ENCODE peak calls at places on chromosomes 7 and 10, in seven cellular contexts. P, E, T, F, L, J and I are unnamed samples. For H3K9me3, the result is how much of the 10 kb centered on the place peaks cover.

GRCh38 chr10:117501460-117502035 is 41.0 kb upstream of the EMX2 start:
- DNase-seq in L (no peak), E (no peak), T (peak), F (no peak), J (no peak), P (peak), I (no peak)

GRCh38 chr10:114405011-114405350 is 679 bp upstream of the AFAP1L2 start:
- DNase-seq in L (no peak), J (no peak), F (peak), P (no peak), E (no peak), T (no peak), I (no peak)

GRCh38 chr7:3787717-3788311 is 486.8 kb downstream of the SDK1 start:
- DNase-seq in P (no peak), J (no peak), F (no peak), T (no peak), L (no peak), E (no peak), I (no peak)

GRCh38 chr7:32858648-32859047 is 32.9 kb downstream of the KBTBD2 start:
- DNase-seq in J (no peak), F (no peak), P (no peak), E (no peak), T (no peak), L (no peak), I (no peak)

GRCh38 chr7:68977709-68978108 is 620.6 kb upstream of the AUTS2 start:
- DNase-seq in T (no peak), P (no peak), E (no peak), L (no peak), F (no peak), J (no peak), I (no peak)

GRCh38 chr10:26407406-26407969 is 30.7 kb upstream of the APBB1IP start:
- DNase-seq in E (no peak), F (no peak), P (no peak), T (no peak), J (no peak), L (no peak), I (no peak)

GRCh38 chr7:132557489-132558044 is 18.7 kb downstream of the PLXNA4 start:
- DNase-seq in F (no peak), E (no peak), P (no peak), L (no peak), J (no peak), T (no peak), I (no peak)

GRCh38 chr7:7136423-7136822 is 45.9 kb upstream of the C1GALT1 start:
- DNase-seq in T (no peak), F (no peak), E (no peak), L (no peak), J (no peak), P (no peak), I (no peak)

GRCh38 chr10:93173867-93174845 is 100.5 kb downstream of the CYP26A1 start:
- DNase-seq in F (peak), T (no peak), E (no peak), L (no peak), J (no peak), P (no peak), I (no peak)

GRCh38 chr10:130137077-130137448 is 872 bp downstream of the GLRX3 start:
- DNase-seq in E (no peak), F (no peak), T (no peak), L (no peak), J (no peak), P (peak), I (no peak)

GRCh38 chr10:78287618-78288017 is 254.0 kb downstream of the RPS24 start:
- DNase-seq in F (no peak), J (no peak), P (no peak), L (no peak), T (no peak), E (no peak), I (no peak)

GRCh38 chr10:16384064-16384463 is 52.7 kb upstream of the PTER start:
- DNase-seq in P (no peak), J (no peak), F (no peak), E (no peak), T (no peak), L (no peak), I (no peak)

GRCh38 chr7:41415051-41415450 is 287.8 kb downstream of the INHBA start:
- DNase-seq in E (no peak), J (no peak), P (no peak), L (no peak), T (no peak), F (no peak), I (no peak)

GRCh38 chr7:2024227-2024918 is 208.4 kb downstream of the MAD1L1 start:
- DNase-seq in P (no peak), L (no peak), F (no peak), J (no peak), E (no peak), T (peak), I (no peak)

GRCh38 chr10:129532838-129533237 is 65.8 kb downstream of the MGMT start:
- DNase-seq in E (no peak), T (no peak), P (no peak), J (no peak), L (no peak), F (no peak), I (no peak)

GRCh38 chr7:83732305-83732704 is 83.4 kb upstream of the SEMA3E start:
- DNase-seq in J (no peak), F (no peak), E (no peak), T (no peak), P (no peak), L (no peak), I (no peak)

GRCh38 chr10:26438534-26439269 is 561 bp downstream of the APBB1IP start:
- DNase-seq in F (peak), P (peak), L (no peak), J (no peak), E (peak), T (peak), I (no peak)

DNA sequence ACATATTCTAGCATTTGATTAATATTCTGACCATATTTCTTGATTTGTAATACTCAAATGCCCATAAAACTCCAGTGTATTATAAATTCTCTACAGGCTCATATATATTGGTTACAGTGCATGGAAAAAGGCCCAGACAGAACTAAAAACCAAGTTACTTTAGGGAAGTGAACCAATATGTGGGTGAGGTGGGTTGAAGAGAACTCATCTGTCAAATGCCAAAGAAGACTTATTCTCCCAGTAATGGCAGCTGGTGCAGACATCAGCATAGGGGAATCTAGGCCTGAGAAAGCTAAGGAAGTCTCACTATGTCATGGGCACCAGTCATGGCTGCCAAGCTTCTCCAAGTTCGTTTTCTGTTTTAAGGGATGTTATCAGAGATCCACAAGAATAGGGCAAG is 30.6 kb downstream of the ZNF248 start:
- DNase-seq in T (no peak), P (no peak), F (no peak), E (no peak), J (no peak), L (no peak), I (no peak)
- H3K9me3 ChIP-seq in T (under half), P (under half), F (half or more), E (under half), J (half or more), L (under half), I (under half)

DNA sequence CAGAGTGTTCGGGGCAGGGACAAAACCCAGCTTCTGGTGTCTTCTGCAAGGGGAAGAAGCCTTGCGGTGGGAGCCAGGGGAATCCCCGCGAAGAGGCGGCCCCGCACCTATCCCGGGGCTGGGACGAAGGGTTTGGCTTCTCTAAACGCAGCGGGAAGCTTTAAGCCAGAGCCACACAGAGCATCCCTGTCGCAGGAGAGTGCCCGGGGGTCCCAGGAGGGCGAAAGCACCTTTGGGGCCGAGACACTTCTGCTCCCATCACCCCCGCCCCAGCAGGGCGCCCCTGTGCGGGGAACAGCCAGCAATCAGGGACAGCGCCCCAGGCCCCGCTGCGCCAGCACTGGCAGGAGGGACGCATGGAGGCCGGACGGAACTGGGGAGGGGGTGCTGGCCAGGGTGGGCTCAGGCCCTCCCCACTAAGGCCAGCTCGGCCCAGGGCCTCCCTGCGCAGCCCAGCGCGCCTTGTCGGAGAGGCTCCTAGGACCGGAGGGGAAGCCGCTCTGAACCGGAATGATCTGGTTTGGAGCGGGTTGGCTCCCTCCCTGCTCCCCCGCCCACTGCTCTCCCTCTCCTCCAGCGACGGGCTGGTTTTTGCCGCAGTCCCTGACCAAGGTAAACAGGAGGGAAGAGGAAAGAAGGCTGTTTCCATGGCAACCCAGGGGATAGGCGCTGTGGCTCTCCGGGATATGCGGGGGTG is 63.9 kb downstream of the TMEM209 start:
- DNase-seq in P (peak), L (no peak), J (no peak), F (peak), T (peak), E (no peak), I (no peak)
- H3K4me3 ChIP-seq in P (peak), L (peak), J (peak), F (peak), T (peak), E (peak), I (peak)

DNA sequence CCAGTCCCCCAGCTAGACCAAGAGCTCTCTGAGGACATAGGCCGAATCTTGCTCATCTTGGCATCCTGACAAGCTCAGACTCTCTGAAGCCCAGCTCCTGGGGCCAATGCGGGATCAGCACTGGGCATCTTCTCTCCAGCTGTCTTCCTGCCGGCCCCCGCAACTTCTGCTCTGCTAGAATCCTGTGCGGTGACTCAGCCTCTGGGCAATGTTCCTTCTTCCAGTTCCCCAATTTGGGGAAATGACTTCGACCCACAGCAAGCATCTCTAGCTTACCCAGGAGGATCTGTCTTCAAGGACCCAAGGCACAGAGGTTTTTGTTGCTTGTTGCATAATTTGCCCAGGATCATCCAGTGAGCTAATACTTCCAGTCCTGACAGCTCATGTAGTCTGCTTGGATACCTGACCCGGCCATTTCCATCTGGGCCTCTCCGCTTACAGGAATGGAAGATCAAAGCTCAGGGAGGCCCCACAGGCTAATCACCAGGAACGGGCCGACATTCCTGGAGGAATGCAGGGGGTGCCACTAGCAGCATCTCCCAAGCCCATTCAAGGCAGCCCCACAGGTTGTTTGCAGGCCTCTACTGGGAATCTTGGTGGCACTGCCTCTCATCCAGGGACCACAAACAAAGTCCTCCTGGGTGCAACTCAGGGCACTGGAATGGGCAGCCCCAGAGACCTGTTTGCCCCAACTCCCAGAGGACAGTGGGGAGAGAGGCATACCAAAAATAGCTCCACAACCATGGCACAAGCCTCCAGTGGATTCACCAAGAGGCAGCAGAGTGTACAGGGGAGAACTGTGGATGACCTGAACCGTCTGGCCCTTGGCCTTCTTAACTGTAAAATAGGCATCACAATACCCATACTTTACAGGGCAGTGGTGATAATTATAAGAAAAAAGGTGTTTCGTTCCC is 151.9 kb downstream of the NEURL1 start:
- DNase-seq in E (no peak), T (peak), L (no peak), P (no peak), F (peak), J (peak), I (no peak)
- H3K27ac ChIP-seq in E (no peak), T (no peak), L (peak), P (no peak), F (peak), J (peak), I (peak)

DNA sequence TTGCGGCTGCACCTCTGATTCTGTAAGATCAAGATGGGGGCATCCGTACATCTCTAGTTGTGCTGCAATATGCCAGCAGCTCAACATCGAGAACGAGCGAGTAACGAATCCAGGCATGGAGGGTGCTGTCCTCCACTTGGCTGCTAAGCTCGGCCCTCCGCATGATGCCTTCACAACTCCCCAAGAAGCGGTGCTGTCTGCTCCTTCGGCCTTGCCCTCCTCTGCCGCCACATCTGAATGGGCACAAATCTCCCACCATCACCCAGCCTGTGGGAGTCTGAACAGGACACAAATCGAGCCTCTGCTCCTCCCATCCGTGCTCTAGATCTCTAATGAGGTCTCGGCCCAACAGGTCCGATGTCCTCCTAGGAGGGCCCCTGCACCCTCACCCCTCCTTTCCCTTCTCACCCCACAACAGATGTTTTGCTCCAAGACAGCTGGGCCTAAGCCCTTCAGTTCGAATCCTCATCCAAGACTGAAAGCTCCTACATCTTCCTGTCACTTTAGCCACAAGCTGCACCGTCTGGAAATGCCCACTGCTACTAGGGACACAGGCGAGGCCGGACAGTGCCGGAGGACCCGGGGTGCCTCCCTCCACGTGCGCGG is 86.7 kb downstream of the ZNF33B start:
- DNase-seq in E (no peak), T (no peak), P (peak), L (no peak), F (no peak), J (no peak), I (no peak)
- H3K9me3 ChIP-seq in E (under half), T (under half), P (under half), L (under half), F (under half), J (under half), I (under half)

DNA sequence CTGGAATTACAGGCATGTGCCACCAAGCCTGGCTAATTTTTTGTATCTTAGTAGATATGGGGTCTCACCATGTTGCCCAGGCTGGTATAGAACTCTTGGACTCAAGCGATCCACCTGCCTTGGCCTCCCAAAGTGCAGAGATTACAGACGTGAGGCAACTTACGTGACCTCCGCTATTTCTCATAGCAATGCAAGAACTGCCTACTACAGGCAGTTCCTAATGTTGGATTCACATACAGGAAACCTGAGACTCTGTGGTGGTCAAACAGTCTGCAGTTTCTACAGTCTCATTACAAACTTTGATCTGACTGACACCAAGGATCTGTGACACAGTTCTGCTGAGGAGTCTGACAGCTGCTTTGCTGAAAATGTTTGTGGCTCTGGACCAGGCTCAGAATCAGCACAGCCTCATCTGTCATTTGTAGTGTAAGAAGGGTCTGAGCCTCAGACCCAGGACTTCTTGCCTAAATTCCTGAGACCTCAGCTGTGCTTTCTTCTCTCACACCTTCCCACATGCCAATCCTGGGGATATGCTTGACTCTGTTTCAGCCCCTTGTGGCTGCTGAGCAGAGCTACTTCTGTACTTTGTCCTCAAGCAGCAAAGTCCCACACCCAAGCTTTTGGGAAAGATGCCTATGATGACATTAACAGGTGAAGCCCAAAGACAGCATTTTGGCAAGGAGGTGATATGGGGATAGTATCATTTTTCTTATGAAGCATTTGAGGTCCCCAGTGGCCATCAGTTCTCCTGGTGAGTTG is 48.0 kb upstream of the CYP2C9 start:
- DNase-seq in L (no peak), T (no peak), P (no peak), F (no peak), E (no peak), J (no peak), I (no peak)
- H3K4me3 ChIP-seq in L (no peak), T (no peak), P (no peak), F (no peak), E (no peak), J (no peak), I (no peak)

DNA sequence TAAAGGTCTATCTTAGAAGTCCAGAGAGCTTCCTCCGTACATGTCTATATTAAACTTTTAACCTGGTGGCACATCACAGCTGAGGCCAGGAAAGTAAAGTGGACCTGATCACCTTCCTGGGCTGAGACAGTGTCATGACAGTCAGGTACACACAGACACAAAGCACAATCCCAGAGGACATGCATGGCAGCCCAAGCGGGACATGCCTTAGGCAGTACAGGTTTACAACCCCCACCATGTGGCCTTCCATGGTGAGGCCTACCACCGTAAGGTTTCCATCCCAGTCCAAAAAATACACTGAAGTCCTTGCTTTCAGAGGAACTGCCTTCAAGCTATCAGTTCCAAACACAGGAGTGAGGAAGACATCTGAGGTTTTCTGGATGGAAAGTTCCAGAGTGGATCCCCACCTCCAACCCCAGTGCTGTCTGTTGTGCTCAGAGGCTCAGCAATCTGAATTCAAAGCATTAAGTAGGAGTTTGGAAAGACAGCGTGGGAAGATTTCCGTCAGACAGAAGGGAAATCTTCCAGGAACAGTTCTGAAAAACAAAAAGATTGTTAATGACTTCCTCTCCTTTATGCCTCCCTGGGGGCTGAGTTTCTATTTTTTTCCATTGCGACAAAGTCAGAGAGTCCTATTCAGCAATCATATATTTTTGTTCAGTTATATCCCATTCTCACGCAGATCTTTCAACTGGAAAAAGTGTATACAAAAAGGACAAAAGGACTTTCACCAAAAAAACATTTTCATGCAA is 20.1 kb downstream of the IFIT3 start:
- DNase-seq in F (no peak), E (no peak), T (no peak), J (no peak), L (no peak), P (no peak), I (no peak)
- H3K27ac ChIP-seq in F (peak), E (no peak), T (peak), J (no peak), L (peak), P (peak), I (no peak)

DNA sequence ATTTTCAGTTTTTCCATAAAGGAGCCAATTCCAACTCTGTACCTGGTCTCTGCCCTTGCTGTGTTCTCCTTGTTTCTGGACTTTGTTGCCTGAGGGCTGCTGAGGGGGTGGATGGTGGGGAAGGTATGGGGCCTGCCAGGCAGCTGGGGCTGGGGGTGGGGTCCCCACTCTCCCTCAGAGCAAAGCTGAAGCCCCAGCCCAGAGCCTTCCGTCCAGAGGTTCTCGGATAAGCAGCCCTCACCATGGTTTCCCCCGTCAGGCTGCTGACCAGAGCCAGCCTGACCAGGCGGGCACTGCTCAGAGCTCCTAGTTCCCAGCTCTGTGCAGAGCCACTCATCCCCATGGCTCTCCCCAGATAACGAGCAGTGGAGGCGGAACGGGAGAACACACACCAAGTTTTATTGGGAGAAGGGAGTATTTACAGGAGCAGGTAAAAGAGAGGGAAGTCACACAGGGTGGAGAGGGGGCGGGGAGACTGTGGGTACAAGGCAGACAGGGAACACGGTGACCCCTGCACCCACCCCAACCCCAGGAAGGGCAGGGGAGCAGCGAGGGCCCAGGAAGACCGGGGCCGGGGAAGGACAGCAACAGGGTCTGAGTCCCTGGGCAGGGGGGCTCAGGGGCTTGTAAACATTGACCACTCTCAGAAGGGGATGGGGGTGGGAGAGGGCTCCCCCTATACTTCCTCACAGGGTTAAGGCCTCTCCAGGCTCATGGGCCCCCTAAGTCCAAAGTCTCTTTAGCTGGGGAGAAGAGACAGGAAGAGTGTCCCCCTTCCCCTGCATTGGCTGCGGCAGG is 5.8 kb downstream of the GNB2 start:
- DNase-seq in L (no peak), T (no peak), J (no peak), P (no peak), F (peak), E (no peak), I (no peak)
- H3K9me3 ChIP-seq in L (under half), T (under half), J (under half), P (under half), F (under half), E (under half), I (under half)